ENCODE peak calls at places on chromosomes 1 and 21, in seven cellular contexts. I is left lung; E is naive thymus-derived CD4-positive, alpha-beta T cell; J is AG10803; B is sigmoid colon; A is left ventricle myocardium inferior; N is SJSA1. R is an unnamed sample.

GRCh38 chr1:43293896-43294760 is 6.7 kb upstream of the TIE1 start:
- DNase-seq in E (no peak), I (no peak), J (peak), A (no peak), B (no peak), N (no peak), R (no peak)

GRCh38 chr1:54577612-54578011 is 29.6 kb downstream of the ACOT11 start:
- DNase-seq in N (no peak), J (no peak), I (peak), E (no peak), B (peak), A (peak), R (no peak)

GRCh38 chr1:93369734-93370133 is 24.0 kb downstream of the DR1 start:
- DNase-seq in I (no peak), E (no peak), A (no peak), J (no peak), B (no peak), N (no peak), R (no peak)

GRCh38 chr1:181485276-181486097 is 2.2 kb downstream of the CACNA1E start:
- DNase-seq in B (no peak), N (no peak), E (no peak), A (no peak), J (no peak), I (no peak), R (no peak)

GRCh38 chr1:216804107-216804506 is 80.9 kb upstream of the ESRRG start:
- DNase-seq in E (no peak), J (no peak), I (no peak), B (no peak), A (peak), N (no peak), R (no peak)

GRCh38 chr1:210294991-210295773 is 33.5 kb upstream of the HHAT start:
- DNase-seq in J (peak), B (peak), A (peak), N (peak), I (no peak), E (no peak), R (no peak)

GRCh38 chr1:236143104-236143948 is 987 bp downstream of the GPR137B start:
- DNase-seq in I (no peak), N (no peak), B (no peak), E (peak), J (peak), A (no peak), R (no peak)

GRCh38 chr1:63321061-63321787 is 1.1 kb upstream of the FOXD3 start:
- DNase-seq in A (no peak), J (no peak), N (no peak), E (no peak), I (no peak), B (no peak), R (no peak)

GRCh38 chr21:45845063-45845789 is 136.3 kb upstream of the COL6A1 start:
- DNase-seq in J (no peak), E (no peak), B (peak), I (no peak), A (no peak), N (no peak), R (no peak)

GRCh38 chr1:30232288-30232899 is 491.0 kb downstream of the MATN1 start:
- DNase-seq in A (no peak), B (no peak), E (no peak), N (no peak), J (no peak), I (no peak), R (peak)

GRCh38 chr1:225840223-225840610 is 30.3 kb downstream of the EPHX1 start:
- DNase-seq in I (no peak), J (no peak), A (no peak), N (no peak), B (no peak), E (no peak), R (no peak)

DNA sequence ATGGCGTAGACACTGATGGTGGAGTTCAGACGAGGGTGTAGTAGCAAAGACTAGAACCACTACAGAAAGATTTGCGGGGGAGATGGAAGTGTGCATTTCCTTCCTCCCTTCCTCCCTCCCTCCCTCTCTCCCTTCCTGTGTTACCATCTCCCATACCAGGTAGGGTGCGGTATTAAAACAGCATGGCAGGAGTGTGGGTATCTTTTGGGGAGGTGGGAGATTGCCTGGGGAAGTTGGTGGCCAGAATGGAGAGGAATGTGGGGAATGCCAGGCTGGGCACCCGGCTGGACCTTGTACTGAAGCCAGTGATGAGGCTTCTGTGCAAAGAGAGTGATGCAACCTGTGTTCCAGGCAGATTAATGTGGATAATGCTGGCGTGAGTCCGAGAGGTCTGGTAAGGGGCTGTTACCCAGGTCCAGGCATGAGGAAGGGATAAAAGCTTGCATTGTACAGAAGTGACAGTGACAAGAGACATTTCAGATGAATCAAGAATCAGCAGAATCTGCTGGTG is 30.3 kb upstream of the PPP2R5A start:
- DNase-seq in E (no peak), B (no peak), I (no peak), J (peak), A (no peak), N (no peak), R (no peak)
- H3K4me3 ChIP-seq in E (peak), B (no peak), I (no peak), J (no peak), A (no peak), N (no peak), R (peak)

DNA sequence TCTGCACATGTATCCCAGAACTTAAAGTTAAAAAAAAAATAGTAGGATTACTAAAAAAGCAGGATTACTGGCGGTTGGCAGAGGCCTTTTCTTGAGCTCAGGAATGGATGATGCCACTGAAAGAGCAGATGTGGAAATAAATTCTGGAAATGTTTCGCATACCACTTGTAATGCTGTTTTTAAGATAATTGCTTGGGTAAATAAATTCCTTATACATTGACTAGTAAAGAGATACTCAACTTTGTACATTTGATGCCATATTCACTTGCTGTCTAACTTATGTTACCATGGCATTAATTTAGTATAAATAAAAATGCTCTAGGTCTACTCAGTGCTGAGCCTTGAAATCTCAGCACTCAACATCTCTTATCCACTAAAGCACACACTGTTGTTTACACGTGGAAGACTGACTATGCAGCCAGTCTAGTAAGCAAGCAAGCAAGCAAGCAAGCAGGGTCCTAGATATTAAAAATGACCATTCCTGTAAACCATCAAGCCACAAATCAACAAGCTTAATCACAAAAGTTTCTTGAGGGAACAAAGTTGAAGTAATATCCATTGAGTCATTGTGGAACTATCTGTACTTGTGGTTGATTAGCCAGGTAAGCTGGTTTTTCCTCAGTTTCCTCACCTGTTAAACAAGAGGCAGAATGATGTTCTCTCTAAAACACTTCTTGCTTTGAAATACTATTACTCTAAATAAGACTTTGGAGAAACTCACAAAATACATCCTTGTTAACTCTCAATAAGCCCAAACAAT is 1.7 kb upstream of the RASAL2 start:
- DNase-seq in J (peak), B (no peak), E (no peak), N (no peak), A (no peak), I (no peak), R (no peak)
- H3K4me3 ChIP-seq in J (peak), B (no peak), E (no peak), N (peak), A (no peak), I (no peak), R (no peak)

DNA sequence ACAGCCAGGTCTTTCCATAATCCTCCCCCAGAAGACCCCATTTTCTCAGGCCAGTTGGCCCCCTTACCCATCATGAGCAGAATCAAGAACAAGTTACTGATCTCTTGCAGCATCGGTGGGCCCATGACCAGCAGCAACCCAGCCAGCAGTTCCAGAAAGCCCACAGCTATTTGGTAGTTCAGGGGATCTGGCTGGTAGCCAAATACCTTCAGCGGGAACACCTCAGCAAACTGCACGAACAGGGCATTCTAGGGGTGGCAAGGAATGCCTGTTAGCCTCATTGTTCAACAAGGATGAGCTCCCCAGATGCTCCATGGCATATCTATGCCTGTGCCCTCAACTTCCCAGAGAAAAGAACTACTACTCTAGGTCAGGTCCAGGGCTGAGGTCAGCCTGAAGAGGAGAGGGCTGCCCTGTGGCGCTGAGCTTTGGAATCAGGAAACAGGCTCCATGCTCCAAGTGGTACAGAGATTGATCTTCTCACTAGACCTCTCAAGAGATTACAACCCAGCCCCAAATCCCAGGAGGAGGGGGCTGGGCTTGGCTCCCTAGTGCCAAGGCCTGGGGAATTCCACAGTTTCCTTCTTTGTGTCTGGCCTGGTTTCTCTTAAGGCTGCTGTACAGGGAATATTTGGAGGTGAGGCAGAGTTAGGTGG is 1.3 kb downstream of the TMEM35B start:
- DNase-seq in B (no peak), I (no peak), J (peak), N (no peak), E (no peak), A (no peak), R (no peak)
- H3K4me3 ChIP-seq in B (peak), I (peak), J (peak), N (peak), E (peak), A (peak), R (peak)

GRCh38 chr1:47985001-47985400 is 12.2 kb downstream of the TRABD2B start:
- DNase-seq in N (peak), E (no peak), A (no peak), J (no peak), B (no peak), I (no peak), R (no peak)
- H3K4me3 ChIP-seq in N (no peak), E (no peak), A (no peak), J (no peak), B (no peak), I (no peak), R (no peak)

GRCh38 chr1:2046953-2047748 is 3.1 kb upstream of the PRKCZ start:
- DNase-seq in I (no peak), J (no peak), A (no peak), N (no peak), E (no peak), B (no peak), R (no peak)
- H3K4me3 ChIP-seq in I (no peak), J (no peak), A (no peak), N (no peak), E (no peak), B (no peak), R (no peak)

DNA sequence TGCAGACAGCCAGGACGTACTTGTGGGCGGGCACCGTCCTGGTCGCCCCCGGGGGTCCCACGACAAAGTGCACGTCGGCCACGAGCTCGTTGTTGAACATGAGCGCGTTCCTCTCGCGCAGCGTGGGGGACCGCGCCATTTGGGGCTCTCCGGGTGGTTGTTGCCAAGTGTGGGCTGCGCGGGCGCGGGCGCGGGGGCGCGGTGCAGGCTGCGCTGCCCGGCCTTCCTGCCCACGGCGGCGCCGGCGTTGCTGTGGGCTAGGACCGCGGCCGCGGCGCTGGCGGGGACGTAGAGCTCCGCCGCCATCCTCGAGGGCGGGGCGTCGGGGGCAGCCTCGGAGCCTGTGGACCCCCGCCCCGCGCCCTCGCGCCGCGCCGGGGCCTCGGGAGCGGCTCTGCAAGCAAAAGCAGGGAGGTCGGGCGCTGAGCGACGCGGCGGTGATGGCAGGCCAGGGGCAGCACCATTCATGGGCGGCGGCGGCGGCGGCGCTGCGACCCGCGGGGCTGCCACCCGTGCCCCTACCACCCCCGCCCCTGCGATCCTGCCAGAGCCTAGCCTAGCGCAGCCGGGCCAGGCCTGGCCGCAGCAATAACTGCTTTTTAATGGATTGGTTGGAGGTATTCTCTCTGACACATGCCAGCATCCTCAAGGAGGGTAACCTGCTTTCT is 10.4 kb downstream of the CNR2 start:
- DNase-seq in A (no peak), N (no peak), B (no peak), J (no peak), E (no peak), I (no peak), R (no peak)
- H3K4me3 ChIP-seq in A (peak), N (no peak), B (peak), J (no peak), E (no peak), I (peak), R (no peak)

DNA sequence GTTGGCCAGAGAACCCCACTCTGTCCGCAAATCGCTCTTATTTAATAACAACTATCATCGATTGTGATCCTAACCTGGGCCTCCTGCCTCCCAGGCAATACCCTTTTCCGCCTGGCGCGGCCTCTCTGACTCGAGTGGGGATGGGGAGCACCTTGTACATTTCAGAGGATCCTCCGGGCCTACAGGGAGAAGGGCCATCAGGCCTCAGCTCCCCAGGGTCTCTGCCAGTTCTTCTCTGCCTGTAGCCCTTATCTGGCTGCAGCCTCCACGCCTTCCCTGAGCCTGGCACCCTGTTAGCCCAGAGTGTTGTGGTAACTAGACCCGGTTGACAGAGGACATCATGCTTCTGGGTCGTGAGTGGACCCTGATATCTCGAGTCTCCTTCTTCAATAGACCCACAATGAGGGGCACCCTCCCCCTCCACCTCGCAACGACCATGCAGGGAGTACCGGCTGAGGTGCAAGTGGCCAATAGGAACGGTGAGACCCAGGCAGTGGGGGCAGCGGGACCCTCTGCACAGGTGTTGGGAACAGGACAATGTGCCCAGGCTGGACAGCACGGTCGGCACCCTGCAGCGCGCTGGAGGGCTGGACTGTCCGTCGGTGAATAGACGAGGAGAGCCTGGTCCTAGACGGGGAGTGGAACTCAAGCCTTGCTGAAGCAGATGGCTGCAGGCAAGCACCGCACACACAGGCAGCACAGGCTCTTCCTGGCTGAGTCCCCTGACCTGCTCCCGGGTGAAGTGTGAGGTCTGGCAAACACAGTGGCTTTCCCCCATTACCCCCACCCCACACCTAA is 7.1 kb upstream of the CRYBG2 start:
- DNase-seq in A (no peak), I (no peak), B (peak), J (no peak), E (no peak), N (no peak), R (no peak)
- H3K4me3 ChIP-seq in A (peak), I (no peak), B (peak), J (no peak), E (peak), N (no peak), R (peak)

GRCh38 chr21:42664614-42665013 is 11.2 kb downstream of the PDE9A start:
- DNase-seq in I (no peak), E (no peak), B (no peak), N (no peak), A (no peak), J (no peak), R (no peak)

GRCh38 chr21:42666918-42667317 is 13.5 kb downstream of the PDE9A start:
- DNase-seq in E (no peak), I (no peak), A (no peak), J (no peak), B (no peak), N (no peak), R (no peak)

GRCh38 chr21:42665026-42665425 is 11.6 kb downstream of the PDE9A start:
- DNase-seq in B (peak), I (no peak), A (no peak), J (no peak), N (no peak), E (no peak), R (no peak)

GRCh38 chr21:42665484-42665883 is 12.1 kb downstream of the PDE9A start:
- DNase-seq in A (no peak), I (no peak), N (no peak), J (no peak), E (no peak), B (no peak), R (no peak)

GRCh38 chr21:42666023-42666747 is 12.8 kb downstream of the PDE9A start:
- DNase-seq in B (peak), I (no peak), E (peak), N (no peak), A (no peak), J (no peak), R (no peak)
- H3K4me3 ChIP-seq in B (no peak), I (no peak), E (no peak), N (no peak), A (no peak), J (no peak), R (no peak)

DNA sequence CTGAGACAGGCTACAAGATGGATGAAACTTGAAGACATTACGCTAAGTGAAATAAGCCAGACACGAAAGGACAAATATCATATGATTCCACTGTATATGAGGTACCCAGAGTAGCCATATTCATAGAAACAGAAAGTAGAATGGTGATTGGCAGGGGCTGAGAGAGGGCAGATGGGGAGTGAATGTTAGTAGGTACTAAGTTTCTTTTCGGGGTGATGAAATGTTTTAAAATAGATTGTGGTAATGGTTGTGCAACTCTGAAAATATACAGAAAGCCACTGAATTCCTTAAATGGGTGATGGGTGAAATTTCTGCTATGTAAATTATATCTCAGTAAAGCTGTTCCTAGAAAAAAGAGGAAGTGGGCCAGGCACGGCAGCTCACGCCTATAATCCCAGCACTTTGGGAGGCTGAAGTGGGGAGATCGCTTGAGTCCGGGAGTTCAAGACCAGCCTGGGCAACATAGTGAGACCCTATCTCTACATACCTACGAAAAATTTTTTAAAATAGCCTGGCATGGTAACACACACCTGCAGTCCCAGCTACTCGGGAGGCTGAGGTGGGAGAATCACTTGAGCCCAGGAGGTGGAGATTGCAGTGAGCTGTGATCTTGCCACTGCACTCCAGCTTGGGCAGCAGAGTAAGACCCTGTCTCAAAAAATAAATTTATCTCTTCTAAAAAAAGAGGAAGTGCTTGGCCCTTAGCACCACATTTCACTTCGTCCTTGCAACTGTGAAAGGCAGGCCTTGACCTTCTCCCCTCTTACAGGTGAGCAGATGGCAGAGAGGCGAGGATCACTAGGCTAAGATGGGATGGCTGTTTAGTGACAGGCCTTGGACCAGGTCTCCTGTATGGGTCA is 16.0 kb downstream of the SLC27A3 start:
- DNase-seq in A (no peak), J (peak), E (peak), B (peak), N (no peak), I (peak), R (no peak)
- H3K4me3 ChIP-seq in A (peak), J (peak), E (no peak), B (peak), N (no peak), I (peak), R (no peak)